ENCODE peak calls at places on chromosomes 13 and 19, in six cellular contexts. R is RWPE1, P is SW 1271, F is heart right ventricle, K is T follicular helper cell, L is IMR-90. D is an unnamed sample.

GRCh38 chr19:34171539-34171876 is 796 bp upstream of the LSM14A start:
- DNase-seq in R (peak), P (no peak), F (no peak), K (no peak), L (peak), D (no peak)

GRCh38 chr19:4657262-4657661 is 12.9 kb downstream of the MYDGF start:
- DNase-seq in R (no peak), P (no peak), F (no peak), K (no peak), L (no peak), D (no peak)

GRCh38 chr19:4058696-4059492 is 7.8 kb downstream of the ZBTB7A start:
- DNase-seq in R (no peak), P (no peak), F (no peak), K (no peak), L (no peak), D (no peak)

GRCh38 chr19:47377208-47377701 is 28.1 kb downstream of the DHX34 start:
- DNase-seq in R (no peak), P (no peak), F (peak), K (no peak), L (no peak), D (no peak)

GRCh38 chr19:45186509-45187334 is 8.1 kb downstream of the BLOC1S3 start:
- DNase-seq in R (no peak), P (no peak), F (no peak), K (no peak), L (peak), D (no peak)

GRCh38 chr13:110702591-110703526 is 3.1 kb downstream of the CARS2 start:
- DNase-seq in R (no peak), P (no peak), F (no peak), K (no peak), L (peak), D (no peak)

GRCh38 chr19:4429266-4430200 is 27.1 kb downstream of the CHAF1A start:
- DNase-seq in R (no peak), P (no peak), F (no peak), K (no peak), L (peak), D (no peak)

GRCh38 chr19:50607874-50608785 is 31.6 kb downstream of the SYT3 start:
- DNase-seq in R (peak), P (no peak), F (peak), K (peak), L (peak), D (peak)

GRCh38 chr13:44873486-44873885 is 115.8 kb downstream of the NUFIP1 start:
- DNase-seq in R (no peak), P (no peak), F (no peak), K (no peak), L (no peak), D (no peak)

GRCh38 chr19:3154957-3155736 is 19.3 kb downstream of the GNA15 start:
- DNase-seq in R (peak), P (peak), F (peak), K (peak), L (peak), D (peak)

GRCh38 chr19:28264556-28264955 is 948.4 kb downstream of the UQCRFS1 start:
- DNase-seq in R (no peak), P (no peak), F (no peak), K (no peak), L (no peak), D (no peak)

GRCh38 chr13:94073006-94073744 is 406.3 kb downstream of the DCT start:
- DNase-seq in R (no peak), P (no peak), F (no peak), K (no peak), L (peak), D (no peak)

GRCh38 chr19:40549007-40549708 is 27.5 kb upstream of the SHKBP1 start:
- DNase-seq in R (no peak), P (no peak), F (peak), K (peak), L (peak), D (peak)

GRCh38 chr19:2636897-2637683 is 65.4 kb downstream of the GNG7 start:
- DNase-seq in R (peak), P (no peak), F (peak), K (peak), L (peak), D (peak)

D was measured in T-helper 22 cell.